ENCODE peak calls at places on chromosomes 5 and 9, in six cellular contexts. One of them, this sample, is unnamed.

GRCh38 chr5:61496406-61497307 is 164.6 kb downstream of the ZSWIM6 start:
- DNase-seq in activated CD8-positive, alpha-beta T cell treated with anti-CD3 and anti-CD28 coated beads for 36 hours: no peak
- DNase-seq in activated gamma-delta T cell treated with Interleukin-2 at 50 U/mL for 16 hours: no peak
- DNase-seq in ELF-1: no peak
- DNase-seq in AG10803: peak
- DNase-seq in mucosa of descending colon: no peak
- DNase-seq in this sample: no peak

GRCh38 chr9:135369401-135369800 is 110.2 kb upstream of the PPP1R26 start:
- DNase-seq in activated CD8-positive, alpha-beta T cell treated with anti-CD3 and anti-CD28 coated beads for 36 hours: no peak
- DNase-seq in activated gamma-delta T cell treated with Interleukin-2 at 50 U/mL for 16 hours: no peak
- DNase-seq in ELF-1: peak
- DNase-seq in AG10803: no peak
- DNase-seq in mucosa of descending colon: no peak
- DNase-seq in this sample: no peak

GRCh38 chr5:84693256-84693655 is 308.6 kb upstream of the EDIL3 start:
- DNase-seq in activated CD8-positive, alpha-beta T cell treated with anti-CD3 and anti-CD28 coated beads for 36 hours: no peak
- DNase-seq in activated gamma-delta T cell treated with Interleukin-2 at 50 U/mL for 16 hours: no peak
- DNase-seq in ELF-1: no peak
- DNase-seq in AG10803: no peak
- DNase-seq in mucosa of descending colon: no peak
- DNase-seq in this sample: no peak

GRCh38 chr5:54844905-54845566 is 140.4 kb downstream of the ESM1 start:
- DNase-seq in activated CD8-positive, alpha-beta T cell treated with anti-CD3 and anti-CD28 coated beads for 36 hours: no peak
- DNase-seq in activated gamma-delta T cell treated with Interleukin-2 at 50 U/mL for 16 hours: no peak
- DNase-seq in ELF-1: no peak
- DNase-seq in AG10803: peak
- DNase-seq in mucosa of descending colon: peak
- DNase-seq in this sample: peak

GRCh38 chr9:133331641-133332380 is 4.2 kb downstream of the SURF6 start:
- DNase-seq in activated CD8-positive, alpha-beta T cell treated with anti-CD3 and anti-CD28 coated beads for 36 hours: no peak
- DNase-seq in activated gamma-delta T cell treated with Interleukin-2 at 50 U/mL for 16 hours: no peak
- DNase-seq in ELF-1: no peak
- DNase-seq in AG10803: no peak
- DNase-seq in mucosa of descending colon: no peak
- DNase-seq in this sample: no peak

GRCh38 chr9:77417570-77417969 is 230.6 kb downstream of the GNA14 start:
- DNase-seq in activated CD8-positive, alpha-beta T cell treated with anti-CD3 and anti-CD28 coated beads for 36 hours: no peak
- DNase-seq in activated gamma-delta T cell treated with Interleukin-2 at 50 U/mL for 16 hours: no peak
- DNase-seq in ELF-1: no peak
- DNase-seq in AG10803: peak
- DNase-seq in mucosa of descending colon: no peak
- DNase-seq in this sample: no peak

GRCh38 chr5:579211-579610 is 32.9 kb upstream of the CEP72 start:
- DNase-seq in activated CD8-positive, alpha-beta T cell treated with anti-CD3 and anti-CD28 coated beads for 36 hours: no peak
- DNase-seq in activated gamma-delta T cell treated with Interleukin-2 at 50 U/mL for 16 hours: no peak
- DNase-seq in ELF-1: no peak
- DNase-seq in AG10803: no peak
- DNase-seq in mucosa of descending colon: no peak
- DNase-seq in this sample: no peak

GRCh38 chr9:34486572-34486971 is 28.0 kb downstream of the DNAI1 start:
- DNase-seq in activated CD8-positive, alpha-beta T cell treated with anti-CD3 and anti-CD28 coated beads for 36 hours: no peak
- DNase-seq in activated gamma-delta T cell treated with Interleukin-2 at 50 U/mL for 16 hours: no peak
- DNase-seq in ELF-1: no peak
- DNase-seq in AG10803: no peak
- DNase-seq in mucosa of descending colon: no peak
- DNase-seq in this sample: no peak

GRCh38 chr9:88694625-88695024 is 159.6 kb downstream of the NXNL2 start:
- DNase-seq in activated CD8-positive, alpha-beta T cell treated with anti-CD3 and anti-CD28 coated beads for 36 hours: no peak
- DNase-seq in activated gamma-delta T cell treated with Interleukin-2 at 50 U/mL for 16 hours: no peak
- DNase-seq in ELF-1: no peak
- DNase-seq in AG10803: peak
- DNase-seq in mucosa of descending colon: no peak
- DNase-seq in this sample: no peak

GRCh38 chr9:95105519-95106287 is 211.8 kb downstream of the FANCC start:
- DNase-seq in activated CD8-positive, alpha-beta T cell treated with anti-CD3 and anti-CD28 coated beads for 36 hours: no peak
- DNase-seq in activated gamma-delta T cell treated with Interleukin-2 at 50 U/mL for 16 hours: no peak
- DNase-seq in ELF-1: no peak
- DNase-seq in AG10803: no peak
- DNase-seq in mucosa of descending colon: no peak
- DNase-seq in this sample: no peak

GRCh38 chr5:59759600-59760357 is 133.7 kb downstream of the PDE4D start:
- DNase-seq in activated CD8-positive, alpha-beta T cell treated with anti-CD3 and anti-CD28 coated beads for 36 hours: no peak
- DNase-seq in activated gamma-delta T cell treated with Interleukin-2 at 50 U/mL for 16 hours: no peak
- DNase-seq in ELF-1: no peak
- DNase-seq in AG10803: no peak
- DNase-seq in mucosa of descending colon: no peak
- DNase-seq in this sample: no peak

GRCh38 chr5:36596756-36597155 is 9.7 kb upstream of the SLC1A3 start:
- DNase-seq in activated CD8-positive, alpha-beta T cell treated with anti-CD3 and anti-CD28 coated beads for 36 hours: no peak
- DNase-seq in activated gamma-delta T cell treated with Interleukin-2 at 50 U/mL for 16 hours: no peak
- DNase-seq in ELF-1: peak
- DNase-seq in AG10803: no peak
- DNase-seq in mucosa of descending colon: no peak
- DNase-seq in this sample: no peak

GRCh38 chr9:5851445-5851844 is 18.5 kb upstream of the ERMP1 start:
- DNase-seq in activated CD8-positive, alpha-beta T cell treated with anti-CD3 and anti-CD28 coated beads for 36 hours: peak
- DNase-seq in activated gamma-delta T cell treated with Interleukin-2 at 50 U/mL for 16 hours: peak
- DNase-seq in ELF-1: no peak
- DNase-seq in AG10803: peak
- DNase-seq in mucosa of descending colon: peak
- DNase-seq in this sample: peak

GRCh38 chr5:62043289-62044274 is 262.4 kb upstream of the KIF2A start:
- DNase-seq in activated CD8-positive, alpha-beta T cell treated with anti-CD3 and anti-CD28 coated beads for 36 hours: no peak
- DNase-seq in activated gamma-delta T cell treated with Interleukin-2 at 50 U/mL for 16 hours: no peak
- DNase-seq in ELF-1: peak
- DNase-seq in AG10803: no peak
- DNase-seq in mucosa of descending colon: no peak
- DNase-seq in this sample: no peak

GRCh38 chr9:121784706-121785426 is 133.4 kb downstream of the DAB2IP start:
- DNase-seq in activated CD8-positive, alpha-beta T cell treated with anti-CD3 and anti-CD28 coated beads for 36 hours: no peak
- DNase-seq in activated gamma-delta T cell treated with Interleukin-2 at 50 U/mL for 16 hours: no peak
- DNase-seq in ELF-1: peak
- DNase-seq in AG10803: no peak
- DNase-seq in mucosa of descending colon: no peak
- DNase-seq in this sample: no peak

GRCh38 chr5:9977070-9977469 is 272.6 kb downstream of the ATPSCKMT start:
- DNase-seq in activated CD8-positive, alpha-beta T cell treated with anti-CD3 and anti-CD28 coated beads for 36 hours: no peak
- DNase-seq in activated gamma-delta T cell treated with Interleukin-2 at 50 U/mL for 16 hours: no peak
- DNase-seq in ELF-1: no peak
- DNase-seq in AG10803: no peak
- DNase-seq in mucosa of descending colon: no peak
- DNase-seq in this sample: no peak

GRCh38 chr9:136667217-136667939 is 4.7 kb downstream of the EGFL7 start:
- DNase-seq in activated CD8-positive, alpha-beta T cell treated with anti-CD3 and anti-CD28 coated beads for 36 hours: no peak
- DNase-seq in activated gamma-delta T cell treated with Interleukin-2 at 50 U/mL for 16 hours: no peak
- DNase-seq in ELF-1: no peak
- DNase-seq in AG10803: no peak
- DNase-seq in mucosa of descending colon: no peak
- DNase-seq in this sample: no peak

GRCh38 chr5:33933723-33934544 is 2.3 kb upstream of the RXFP3 start:
- DNase-seq in activated CD8-positive, alpha-beta T cell treated with anti-CD3 and anti-CD28 coated beads for 36 hours: no peak
- DNase-seq in activated gamma-delta T cell treated with Interleukin-2 at 50 U/mL for 16 hours: no peak
- DNase-seq in ELF-1: no peak
- DNase-seq in AG10803: peak
- DNase-seq in mucosa of descending colon: no peak
- DNase-seq in this sample: no peak

GRCh38 chr9:124030969-124031451 is 19.4 kb downstream of the LHX2 start:
- DNase-seq in activated CD8-positive, alpha-beta T cell treated with anti-CD3 and anti-CD28 coated beads for 36 hours: no peak
- DNase-seq in activated gamma-delta T cell treated with Interleukin-2 at 50 U/mL for 16 hours: no peak
- DNase-seq in ELF-1: no peak
- DNase-seq in AG10803: peak
- DNase-seq in mucosa of descending colon: no peak
- DNase-seq in this sample: no peak

GRCh38 chr5:140443-140829 is 48.5 kb downstream of the PLEKHG4B start:
- DNase-seq in activated CD8-positive, alpha-beta T cell treated with anti-CD3 and anti-CD28 coated beads for 36 hours: no peak
- DNase-seq in activated gamma-delta T cell treated with Interleukin-2 at 50 U/mL for 16 hours: no peak
- DNase-seq in ELF-1: no peak
- DNase-seq in AG10803: no peak
- DNase-seq in mucosa of descending colon: no peak
- DNase-seq in this sample: no peak

GRCh38 chr5:64800926-64801325 is 32.2 kb downstream of the CWC27 start:
- DNase-seq in activated CD8-positive, alpha-beta T cell treated with anti-CD3 and anti-CD28 coated beads for 36 hours: no peak
- DNase-seq in activated gamma-delta T cell treated with Interleukin-2 at 50 U/mL for 16 hours: no peak
- DNase-seq in ELF-1: no peak
- DNase-seq in AG10803: peak
- DNase-seq in mucosa of descending colon: no peak
- DNase-seq in this sample: no peak

GRCh38 chr9:101463397-101463796 is 27.8 kb upstream of the ALDOB start:
- DNase-seq in activated CD8-positive, alpha-beta T cell treated with anti-CD3 and anti-CD28 coated beads for 36 hours: no peak
- DNase-seq in activated gamma-delta T cell treated with Interleukin-2 at 50 U/mL for 16 hours: no peak
- DNase-seq in ELF-1: no peak
- DNase-seq in AG10803: peak
- DNase-seq in mucosa of descending colon: no peak
- DNase-seq in this sample: no peak

GRCh38 chr9:136492978-136493522 is 10.2 kb upstream of the SEC16A start:
- DNase-seq in activated CD8-positive, alpha-beta T cell treated with anti-CD3 and anti-CD28 coated beads for 36 hours: no peak
- DNase-seq in activated gamma-delta T cell treated with Interleukin-2 at 50 U/mL for 16 hours: no peak
- DNase-seq in ELF-1: no peak
- DNase-seq in AG10803: no peak
- DNase-seq in mucosa of descending colon: no peak
- DNase-seq in this sample: no peak